ENCODE peak calls at places on chromosomes 1 and 21, in seven cellular contexts. W, B, Z, Q, A, D and H are unnamed samples.

GRCh38 chr1:77966291-77966690 is 12.6 kb downstream of the FUBP1 start:
- DNase-seq in W (no peak), B (no peak), Z (no peak), Q (no peak), A (no peak), D (no peak), H (no peak)

GRCh38 chr1:42171679-42172266 is 7.2 kb upstream of the GUCA2A start:
- DNase-seq in W (no peak), B (no peak), Z (no peak), Q (no peak), A (no peak), D (no peak), H (no peak)

GRCh38 chr1:1304331-1305299 is 3.1 kb downstream of the ACAP3 start:
- DNase-seq in W (no peak), B (no peak), Z (peak), Q (no peak), A (peak), D (peak), H (no peak)

GRCh38 chr1:98314591-98314990 is 346.9 kb upstream of the SNX7 start:
- DNase-seq in W (no peak), B (no peak), Z (no peak), Q (no peak), A (no peak), D (no peak), H (no peak)

GRCh38 chr1:220682901-220683576 is 7.1 kb upstream of the C1orf115 start:
- DNase-seq in W (no peak), B (no peak), Z (peak), Q (no peak), A (no peak), D (no peak), H (no peak)

GRCh38 chr21:38780879-38781278 is 24.9 kb upstream of the ETS2 start:
- DNase-seq in W (no peak), B (peak), Z (no peak), Q (no peak), A (no peak), D (no peak), H (peak)

GRCh38 chr1:200405273-200405672 is 4.6 kb downstream of the ZNF281 start:
- DNase-seq in W (no peak), B (no peak), Z (no peak), Q (no peak), A (no peak), D (no peak), H (no peak)

GRCh38 chr1:43952731-43953350 is 6.1 kb downstream of the IPO13 start:
- DNase-seq in W (no peak), B (no peak), Z (no peak), Q (no peak), A (no peak), D (no peak), H (no peak)

GRCh38 chr1:205536759-205537361 is 32.4 kb downstream of the CDK18 start:
- DNase-seq in W (no peak), B (no peak), Z (no peak), Q (no peak), A (no peak), D (no peak), H (no peak)

GRCh38 chr1:41802532-41803501 is 115.9 kb downstream of the HIVEP3 start:
- DNase-seq in W (no peak), B (no peak), Z (no peak), Q (no peak), A (peak), D (peak), H (peak)

GRCh38 chr1:104408268-104408667 is 658.6 kb downstream of the AMY1C start:
- DNase-seq in W (no peak), B (no peak), Z (no peak), Q (no peak), A (no peak), D (no peak), H (no peak)

GRCh38 chr1:241846375-241846774 is 1.6 kb upstream of the EXO1 start:
- DNase-seq in W (no peak), B (no peak), Z (no peak), Q (no peak), A (no peak), D (no peak), H (no peak)

GRCh38 chr1:17053071-17053684 is 654 bp downstream of the SDHB start:
- DNase-seq in W (no peak), B (no peak), Z (no peak), Q (no peak), A (no peak), D (no peak), H (no peak)